ENCODE peak calls at places on chromosomes 12 and 14, in seven cellular contexts. P, F, I, J, H, K and V are unnamed samples.

GRCh38 chr14:87002831-87003230 is 990.2 kb downstream of the GALC start:
- DNase-seq in F (peak), I (no peak), P (no peak), K (no peak), H (no peak), J (peak), V (no peak)

GRCh38 chr14:35883677-35884293 is 57.6 kb downstream of the BRMS1L start:
- DNase-seq in J (peak), P (peak), F (peak), I (peak), K (peak), H (peak), V (peak)

GRCh38 chr12:48351022-48351708 is 446 bp upstream of the ZNF641 start:
- DNase-seq in I (peak), K (peak), F (peak), J (peak), P (peak), H (peak), V (no peak)

GRCh38 chr12:38291160-38291559 is 25.4 kb upstream of the ALG10B start:
- DNase-seq in H (no peak), P (no peak), I (no peak), J (no peak), F (no peak), K (no peak), V (no peak)

GRCh38 chr14:32883189-32883588 is 55.5 kb upstream of the NPAS3 start:
- DNase-seq in J (no peak), K (no peak), H (peak), F (no peak), P (no peak), I (no peak), V (no peak)

GRCh38 chr14:68248481-68249255 is 429.1 kb downstream of the RAD51B start:
- DNase-seq in F (peak), J (peak), P (peak), H (peak), I (peak), K (peak), V (peak)

GRCh38 chr12:12083688-12084087 is 12.9 kb downstream of the BCL2L14 start:
- DNase-seq in H (no peak), F (no peak), K (no peak), P (no peak), J (no peak), I (no peak), V (no peak)

GRCh38 chr14:68734231-68734732 is 58.6 kb downstream of the ZFP36L1 start:
- DNase-seq in F (no peak), J (no peak), I (no peak), K (no peak), H (peak), P (no peak), V (no peak)

GRCh38 chr12:122001379-122002209 is 20.1 kb upstream of the BCL7A start:
- DNase-seq in K (no peak), P (no peak), F (no peak), J (no peak), I (no peak), H (no peak), V (no peak)

GRCh38 chr14:35526962-35527361 is 7.0 kb upstream of the INSM2 start:
- DNase-seq in F (no peak), I (no peak), K (no peak), P (no peak), J (no peak), H (no peak), V (no peak)

GRCh38 chr12:6958609-6959375 is 7.6 kb downstream of the PTPN6 start:
- DNase-seq in H (peak), F (no peak), K (no peak), I (no peak), J (no peak), P (no peak), V (no peak)

GRCh38 chr12:92134638-92135274 is 10.9 kb downstream of the BTG1 start:
- DNase-seq in K (peak), H (peak), F (peak), J (peak), I (no peak), P (no peak), V (no peak)

GRCh38 chr12:15590180-15590826 is 198.9 kb downstream of the EPS8 start:
- DNase-seq in I (peak), K (peak), J (peak), H (peak), P (peak), F (peak), V (peak)

GRCh38 chr14:28375295-28375694 is 391.3 kb upstream of the FOXG1 start:
- DNase-seq in K (no peak), I (no peak), P (peak), J (peak), H (peak), F (peak), V (peak)

GRCh38 chr12:56931474-56931978 is 2.7 kb downstream of the SDR9C7 start:
- DNase-seq in K (peak), F (peak), I (peak), P (peak), H (no peak), J (peak), V (no peak)

GRCh38 chr12:80491176-80491575 is 47.1 kb downstream of the PTPRQ start:
- DNase-seq in I (no peak), F (no peak), K (no peak), J (no peak), H (no peak), P (no peak), V (no peak)
- TF ChIP-seq CTCF in I (no peak), F (no peak), K (no peak), J (no peak), H (no peak), P (no peak), V (no peak)

GRCh38 chr12:22978962-22979361 is 354.0 kb downstream of the ETNK1 start:
- DNase-seq in F (peak), I (peak), H (no peak), J (peak), P (no peak), K (peak), V (no peak)
- TF ChIP-seq CTCF in F (no peak), I (no peak), H (no peak), J (no peak), P (no peak), K (no peak), V (no peak)

GRCh38 chr12:79203103-79203502 is 338.5 kb downstream of the SYT1 start:
- DNase-seq in H (no peak), K (no peak), P (no peak), F (no peak), I (no peak), J (no peak), V (no peak)
- TF ChIP-seq CTCF in H (no peak), K (no peak), P (no peak), F (no peak), I (no peak), J (no peak), V (no peak)

DNA sequence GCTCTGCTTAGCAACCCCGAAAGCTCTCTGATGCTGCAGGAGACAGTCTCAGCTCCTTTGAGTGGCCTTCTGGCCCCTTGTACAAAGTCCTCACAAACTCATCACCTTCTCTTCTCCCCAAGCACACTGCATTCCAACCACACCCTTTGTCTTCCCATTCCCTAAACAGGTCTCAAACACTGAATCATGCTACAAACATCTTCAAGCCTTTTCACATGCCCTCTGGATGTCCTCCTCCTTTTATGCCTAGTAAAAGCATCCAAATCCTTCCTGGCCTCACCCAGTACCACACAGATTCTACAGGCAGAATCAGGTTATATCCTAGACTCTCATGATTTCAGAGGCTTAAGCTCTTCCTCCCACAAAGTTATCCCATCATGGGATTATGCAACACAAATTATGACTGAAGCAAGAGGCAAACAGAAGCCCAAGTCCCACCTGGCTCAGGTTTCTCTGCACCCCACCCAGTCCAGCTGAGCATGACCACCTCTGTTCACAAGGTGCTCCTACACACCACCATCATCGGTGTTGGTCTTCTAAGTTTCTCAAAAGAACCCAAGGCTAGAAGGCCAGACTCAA is 61.4 kb upstream of the PCED1B start:
- DNase-seq in P (no peak), I (peak), K (peak), F (no peak), J (no peak), H (no peak), V (no peak)
- TF ChIP-seq CTCF in P (no peak), I (no peak), K (no peak), F (no peak), J (no peak), H (no peak), V (no peak)

GRCh38 chr14:39419272-39419671 is 13.0 kb downstream of the FBXO33 start:
- DNase-seq in I (no peak), P (no peak), J (no peak), K (no peak), H (no peak), F (peak), V (no peak)
- TF ChIP-seq CTCF in I (peak), P (no peak), J (no peak), K (peak), H (no peak), F (peak), V (no peak)

GRCh38 chr14:74243051-74243450 is 3.8 kb downstream of the VSX2 start:
- DNase-seq in K (no peak), H (no peak), P (no peak), J (no peak), F (no peak), I (no peak), V (no peak)

GRCh38 chr14:74242055-74243042 is 3.1 kb downstream of the VSX2 start:
- DNase-seq in F (no peak), I (no peak), K (no peak), H (no peak), J (peak), P (no peak), V (no peak)

GRCh38 chr14:74246561-74246960 is 7.3 kb downstream of the VSX2 start:
- DNase-seq in F (no peak), I (no peak), P (no peak), H (no peak), K (no peak), J (no peak), V (no peak)

GRCh38 chr14:74245292-74245691 is 6.0 kb downstream of the VSX2 start:
- DNase-seq in F (no peak), J (no peak), I (no peak), K (no peak), P (no peak), H (no peak), V (no peak)

DNA sequence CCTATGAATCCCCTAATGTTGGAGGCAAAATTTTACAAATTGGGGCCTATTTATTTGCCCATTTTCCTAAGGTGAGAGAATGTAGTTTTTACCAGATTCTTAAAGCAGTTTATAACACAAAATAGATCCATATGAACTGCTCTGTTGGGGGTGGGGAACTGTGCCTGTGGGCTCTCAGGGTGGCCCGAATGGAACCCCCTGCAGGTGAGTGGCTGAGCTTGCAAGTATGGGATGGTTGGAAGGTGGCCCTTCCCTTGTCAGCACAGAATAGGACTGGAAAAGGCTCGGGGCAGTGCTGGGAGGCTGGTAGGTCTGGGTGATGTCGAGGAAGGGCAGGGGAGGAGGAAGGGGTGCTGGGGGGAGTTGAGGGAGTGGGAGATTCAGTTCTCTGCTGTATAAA is 4.9 kb downstream of the VSX2 start:
- DNase-seq in K (no peak), J (no peak), F (no peak), I (no peak), P (no peak), H (no peak), V (no peak)
- TF ChIP-seq CTCF in K (no peak), J (no peak), F (no peak), I (no peak), P (no peak), H (no peak), V (no peak)

GRCh38 chr14:78754059-78754458 is 583.9 kb downstream of the NRXN3 start:
- DNase-seq in K (no peak), I (no peak), F (no peak), J (no peak), P (no peak), H (no peak), V (no peak)

GRCh38 chr14:78752789-78753188 is 582.6 kb downstream of the NRXN3 start:
- DNase-seq in K (no peak), F (peak), H (no peak), P (no peak), I (no peak), J (no peak), V (no peak)

GRCh38 chr14:78762331-78762730 is 592.2 kb downstream of the NRXN3 start:
- DNase-seq in J (no peak), P (no peak), F (no peak), I (no peak), H (no peak), K (no peak), V (no peak)

GRCh38 chr14:78763746-78764145 is 593.6 kb downstream of the NRXN3 start:
- DNase-seq in H (no peak), K (no peak), J (no peak), I (no peak), P (no peak), F (no peak), V (no peak)

DNA sequence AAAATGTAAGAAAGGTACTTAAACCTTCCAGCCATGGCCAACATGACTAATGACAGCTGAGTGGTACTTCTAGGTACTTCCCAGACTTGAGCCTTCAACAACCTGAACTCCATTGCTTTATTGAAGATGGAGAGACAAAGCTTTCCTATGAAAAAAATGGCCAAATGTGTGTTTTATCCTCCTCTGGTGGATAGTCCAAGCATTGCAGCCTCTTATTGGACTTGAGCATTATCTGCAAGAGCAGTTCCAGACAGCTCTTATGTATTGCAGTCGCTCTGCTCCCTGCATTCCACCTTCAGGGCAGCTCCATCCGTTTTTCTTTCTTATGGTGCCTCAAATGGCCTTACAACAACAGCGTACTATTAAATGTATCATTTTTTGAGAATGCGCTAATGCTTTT is 588.2 kb downstream of the NRXN3 start:
- DNase-seq in J (peak), H (peak), I (peak), K (peak), F (peak), P (peak), V (peak)
- TF ChIP-seq CTCF in J (peak), H (peak), I (peak), K (peak), F (peak), P (peak), V (peak)